ENCODE peak calls at places on chromosomes 2 and 18, in eight cellular contexts. J is endothelial cell, L is kidney epithelial cell, M is fibroblast of lung, C is COLO829, B is Ammon's horn, T is EL, U is astrocyte of the hippocampus. N is an unnamed sample.

GRCh38 chr18:36169938-36170337 is 17.4 kb upstream of the MOCOS start:
- DNase-seq in J (no peak), M (no peak), L (no peak), U (no peak), B (no peak), C (no peak), T (no peak), N (no peak)

GRCh38 chr18:76232813-76233212 is 262.2 kb downstream of the ZNF516 start:
- DNase-seq in T (peak; percentile 24), U (peak; percentile 46), C (peak; percentile 51), L (no peak), J (no peak), M (peak; percentile 27), B (no peak), N (no peak)

GRCh38 chr18:75374466-75374865 is 53.0 kb downstream of the SMIM21 start:
- DNase-seq in C (no peak), U (peak; percentile 53), M (peak; percentile 14), T (no peak), J (no peak), L (no peak), B (no peak), N (no peak)

GRCh38 chr2:98090951-98091350 is 4.0 kb downstream of the VWA3B start:
- DNase-seq in B (no peak), U (no peak), M (no peak), J (no peak), T (no peak), C (no peak), L (no peak), N (no peak)

GRCh38 chr2:30736461-30737325 is 70.6 kb downstream of the CAPN13 start:
- DNase-seq in U (no peak), L (no peak), M (no peak), B (no peak), J (no peak), C (no peak), T (no peak), N (no peak)

GRCh38 chr2:68172990-68173715 is 15.5 kb downstream of the PNO1 start:
- DNase-seq in U (no peak), B (no peak), C (no peak), L (no peak), J (no peak), M (no peak), T (no peak), N (no peak)

GRCh38 chr2:28322887-28323483 is 69.7 kb upstream of the FOSL2 start:
- DNase-seq in U (peak; percentile 83), T (no peak), B (no peak), L (no peak), M (peak; percentile 92), C (no peak), J (no peak), N (no peak)

GRCh38 chr2:45649457-45649854 is 2.0 kb upstream of the PRKCE start:
- DNase-seq in B (no peak), J (no peak), T (peak; percentile 11), M (no peak), C (no peak), U (no peak), L (no peak), N (no peak)

GRCh38 chr18:33440384-33441043 is at the start of gene CCDC178:
- DNase-seq in U (peak; percentile 71), L (no peak), J (peak; percentile 71), M (peak; percentile 49), T (no peak), B (peak; percentile 18), C (no peak), N (peak; percentile 48)